ENCODE peak calls at places on chromosomes 6 and 20, in ten cellular contexts. A is NCI-H2107; W is effector CD4-positive, alpha-beta T cell; I is NCI-H748 treated with DMSO at 0.1 percent for 48 hours; P is neural crest cell; O is non-pigmented ciliary epithelial cell; V is ovary; U is Panc1; Q is naive thymus-derived CD8-positive, alpha-beta T cell; R is HFFc6. G is an unnamed sample.
A peak's percentile ranks its signal among the peaks of the same experiment; 100 is the strongest.

GRCh38 chr6:112117554-112117953 is 30.2 kb downstream of the FAM229B start:
- DNase-seq in A (no peak), R (peak; percentile 33), Q (no peak), O (no peak), W (no peak), I (no peak), P (no peak), U (no peak), V (no peak), G (no peak)

GRCh38 chr6:168148231-168148849 is 69.3 kb upstream of the FRMD1 start:
- DNase-seq in U (no peak), V (no peak), A (no peak), W (no peak), Q (no peak), P (no peak), O (no peak), R (no peak), I (no peak), G (no peak)

GRCh38 chr6:48922837-48923236 is 540.2 kb downstream of the MMUT start:
- DNase-seq in O (no peak), I (no peak), W (no peak), R (no peak), A (no peak), U (no peak), V (no peak), P (no peak), Q (no peak), G (no peak)

GRCh38 chr6:133837801-133838349 is 51.0 kb upstream of the TCF21 start:
- DNase-seq in P (peak; percentile 50), R (no peak), A (peak; percentile 76), I (peak; percentile 51), W (peak; percentile 32), O (peak; percentile 6), U (peak; percentile 20), V (peak; percentile 36), Q (peak; percentile 22), G (no peak)

GRCh38 chr6:14889172-14889571 is 356.7 kb upstream of the JARID2 start:
- DNase-seq in U (no peak), P (no peak), Q (no peak), R (peak; percentile 12), V (no peak), O (no peak), A (no peak), W (no peak), I (no peak), G (no peak)

GRCh38 chr20:62236674-62236996 is 1.7 kb upstream of the OSBPL2 start:
- DNase-seq in A (no peak), I (peak; percentile 13), W (no peak), P (peak; percentile 53), O (no peak), V (no peak), Q (no peak), R (no peak), U (no peak), G (no peak)

GRCh38 chr20:38631155-38632022 is 29.8 kb downstream of the ARHGAP40 start:
- DNase-seq in A (no peak), R (no peak), Q (no peak), P (no peak), W (no peak), O (no peak), I (no peak), U (no peak), V (no peak), G (no peak)

GRCh38 chr6:18978330-18979128 is 591.4 kb downstream of the RNF144B start:
- DNase-seq in U (no peak), R (no peak), Q (no peak), W (no peak), O (peak; percentile 36), I (peak; percentile 82), A (no peak), V (no peak), P (no peak), G (no peak)

GRCh38 chr6:131615275-131615674 is 12.8 kb downstream of the MED23 start:
- DNase-seq in O (no peak), A (no peak), W (no peak), Q (no peak), U (no peak), V (no peak), I (no peak), P (no peak), R (no peak), G (no peak)

GRCh38 chr6:133553652-133554051 is 312.5 kb downstream of the EYA4 start:
- DNase-seq in P (peak; percentile 45), I (peak; percentile 12), Q (no peak), O (peak; percentile 38), U (no peak), W (no peak), A (no peak), V (peak; percentile 65), R (peak; percentile 40), G (peak; percentile 38)

GRCh38 chr20:59835448-59836395 is 97.7 kb downstream of the SYCP2 start:
- DNase-seq in A (peak; percentile 15), U (no peak), O (no peak), Q (no peak), P (peak; percentile 61), R (no peak), V (peak; percentile 56), W (no peak), I (peak; percentile 68), G (no peak)

GRCh38 chr6:45830441-45831139 is 185.1 kb downstream of the CLIC5 start:
- DNase-seq in U (no peak), V (no peak), A (no peak), O (no peak), P (no peak), I (no peak), W (no peak), Q (no peak), R (no peak), G (no peak)

G was measured in AG04449.